ENCODE peak calls at places on chromosome 7, in six cellular contexts. One of them, this sample, is unnamed.

GRCh38 chr7:155988421-155988820 is 176.2 kb upstream of the SHH start:
- DNase-seq in cardiac muscle cell: no peak
- DNase-seq in transverse colon: peak; percentile 5
- DNase-seq in stomach: peak; percentile 22
- DNase-seq in ascending aorta: peak; percentile 52
- DNase-seq in HFF-Myc: no peak
- DNase-seq in this sample: no peak

GRCh38 chr7:15197359-15197977 is 294.9 kb upstream of the DGKB start:
- DNase-seq in transverse colon: no peak
- DNase-seq in ascending aorta: no peak
- DNase-seq in HFF-Myc: no peak
- DNase-seq in stomach: no peak
- DNase-seq in cardiac muscle cell: no peak
- DNase-seq in this sample: no peak

GRCh38 chr7:46283852-46284251 is 362.8 kb upstream of the IGFBP3 start:
- DNase-seq in cardiac muscle cell: no peak
- DNase-seq in HFF-Myc: no peak
- DNase-seq in ascending aorta: no peak
- DNase-seq in stomach: no peak
- DNase-seq in transverse colon: no peak
- DNase-seq in this sample: no peak

GRCh38 chr7:116258734-116259133 is 48.4 kb downstream of the TES start:
- DNase-seq in cardiac muscle cell: peak; percentile 78
- DNase-seq in ascending aorta: no peak
- DNase-seq in HFF-Myc: no peak
- DNase-seq in stomach: no peak
- DNase-seq in transverse colon: no peak
- DNase-seq in this sample: peak; percentile 49

GRCh38 chr7:77469927-77470326 is 53.8 kb upstream of the GSAP start:
- DNase-seq in HFF-Myc: no peak
- DNase-seq in transverse colon: no peak
- DNase-seq in cardiac muscle cell: no peak
- DNase-seq in ascending aorta: no peak
- DNase-seq in stomach: no peak
- DNase-seq in this sample: no peak

GRCh38 chr7:55363386-55364170 is 1.6 kb upstream of the LANCL2 start:
- DNase-seq in transverse colon: no peak
- DNase-seq in stomach: no peak
- DNase-seq in ascending aorta: no peak
- DNase-seq in HFF-Myc: no peak
- DNase-seq in cardiac muscle cell: no peak
- DNase-seq in this sample: no peak

GRCh38 chr7:1354661-1355567 is 104.4 kb downstream of the MICALL2 start:
- DNase-seq in HFF-Myc: no peak
- DNase-seq in ascending aorta: no peak
- DNase-seq in transverse colon: no peak
- DNase-seq in cardiac muscle cell: no peak
- DNase-seq in stomach: no peak
- DNase-seq in this sample: no peak

GRCh38 chr7:156160811-156161210 is 348.5 kb upstream of the SHH start:
- DNase-seq in HFF-Myc: no peak
- DNase-seq in transverse colon: peak; percentile 25
- DNase-seq in ascending aorta: no peak
- DNase-seq in cardiac muscle cell: no peak
- DNase-seq in stomach: peak; percentile 49
- DNase-seq in this sample: no peak

GRCh38 chr7:131547589-131547988 is 8.8 kb downstream of the PODXL start:
- DNase-seq in cardiac muscle cell: no peak
- DNase-seq in stomach: no peak
- DNase-seq in ascending aorta: no peak
- DNase-seq in transverse colon: no peak
- DNase-seq in HFF-Myc: no peak
- DNase-seq in this sample: no peak

GRCh38 chr7:131544449-131545425 is 11.7 kb downstream of the PODXL start:
- DNase-seq in transverse colon: no peak
- DNase-seq in HFF-Myc: no peak
- DNase-seq in ascending aorta: no peak
- DNase-seq in stomach: no peak
- DNase-seq in cardiac muscle cell: peak; percentile 35
- DNase-seq in this sample: peak; percentile 44

GRCh38 chr7:131548371-131548770 is 8.1 kb downstream of the PODXL start:
- DNase-seq in stomach: no peak
- DNase-seq in HFF-Myc: no peak
- DNase-seq in cardiac muscle cell: no peak
- DNase-seq in ascending aorta: no peak
- DNase-seq in transverse colon: no peak
- DNase-seq in this sample: no peak

GRCh38 chr7:131546126-131546525 is 10.3 kb downstream of the PODXL start:
- DNase-seq in HFF-Myc: no peak
- DNase-seq in transverse colon: peak; percentile 29
- DNase-seq in stomach: peak; percentile 53
- DNase-seq in ascending aorta: no peak
- DNase-seq in cardiac muscle cell: no peak
- DNase-seq in this sample: no peak

GRCh38 chr7:131546583-131547111 is 9.8 kb downstream of the PODXL start:
- DNase-seq in ascending aorta: no peak
- DNase-seq in stomach: no peak
- DNase-seq in cardiac muscle cell: no peak
- DNase-seq in transverse colon: no peak
- DNase-seq in HFF-Myc: no peak
- DNase-seq in this sample: peak; percentile 70
- TF ChIP-seq CTCF in ascending aorta: peak; percentile 15
- TF ChIP-seq CTCF in stomach: no peak
- TF ChIP-seq CTCF in cardiac muscle cell: peak; percentile 72
- TF ChIP-seq CTCF in transverse colon: peak; percentile 47
- TF ChIP-seq CTCF in HFF-Myc: peak; percentile 96
- TF ChIP-seq CTCF in this sample: peak; percentile 79

DNA sequence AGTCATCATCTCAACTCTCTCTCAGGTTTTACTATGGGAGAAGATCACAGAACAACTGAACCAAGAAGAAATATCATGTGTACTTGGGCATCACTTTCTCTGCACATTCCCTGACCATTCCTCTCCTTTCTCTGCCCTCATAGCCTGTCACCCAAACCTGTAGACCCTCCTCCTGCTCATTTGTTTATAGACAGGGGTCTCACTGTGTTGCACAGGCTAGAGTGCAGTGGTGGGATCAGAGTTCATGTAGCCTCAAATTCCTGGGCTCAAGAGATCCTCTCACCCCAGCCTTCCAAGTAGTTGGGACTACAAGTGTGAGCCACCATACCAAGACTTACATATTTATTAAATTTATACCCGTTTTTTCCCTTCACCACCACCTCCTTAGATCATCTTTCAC is 260.8 kb upstream of the SLC26A5 start:
- DNase-seq in cardiac muscle cell: no peak
- DNase-seq in HFF-Myc: no peak
- DNase-seq in stomach: no peak
- DNase-seq in transverse colon: no peak
- DNase-seq in ascending aorta: no peak
- DNase-seq in this sample: no peak
- TF ChIP-seq CTCF in cardiac muscle cell: no peak
- TF ChIP-seq CTCF in HFF-Myc: no peak
- TF ChIP-seq CTCF in stomach: no peak
- TF ChIP-seq CTCF in transverse colon: no peak
- TF ChIP-seq CTCF in ascending aorta: no peak
- TF ChIP-seq CTCF in this sample: no peak

GRCh38 chr7:121605297-121605640 is 209.2 kb upstream of the FAM3C start:
- DNase-seq in transverse colon: no peak
- DNase-seq in cardiac muscle cell: peak; percentile 49
- DNase-seq in stomach: no peak
- DNase-seq in ascending aorta: no peak
- DNase-seq in HFF-Myc: no peak
- DNase-seq in this sample: no peak
- TF ChIP-seq CTCF in transverse colon: peak; percentile 14
- TF ChIP-seq CTCF in cardiac muscle cell: peak; percentile 32
- TF ChIP-seq CTCF in stomach: no peak
- TF ChIP-seq CTCF in ascending aorta: no peak
- TF ChIP-seq CTCF in HFF-Myc: no peak
- TF ChIP-seq CTCF in this sample: no peak

DNA sequence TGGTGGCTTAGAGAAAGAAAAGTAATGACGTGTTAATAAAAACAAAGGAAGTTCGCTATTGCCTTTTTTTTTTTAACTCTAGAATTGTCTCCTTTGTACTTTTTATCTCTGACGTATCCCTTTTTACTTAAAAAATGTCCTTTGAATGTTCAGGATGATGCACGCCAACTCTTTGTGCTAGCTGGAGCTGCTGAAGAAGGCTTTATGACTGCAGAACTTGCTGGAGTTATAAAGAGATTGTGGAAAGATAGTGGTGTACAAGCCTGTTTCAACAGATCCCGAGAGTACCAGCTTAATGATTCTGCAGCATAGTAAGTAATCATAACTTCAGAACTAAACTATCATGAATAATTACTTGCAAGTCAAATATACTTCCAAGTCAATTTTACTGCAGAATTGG is 64.4 kb downstream of the GNAI1 start:
- DNase-seq in cardiac muscle cell: no peak
- DNase-seq in stomach: no peak
- DNase-seq in HFF-Myc: no peak
- DNase-seq in ascending aorta: no peak
- DNase-seq in transverse colon: no peak
- DNase-seq in this sample: no peak
- TF ChIP-seq CTCF in cardiac muscle cell: no peak
- TF ChIP-seq CTCF in stomach: no peak
- TF ChIP-seq CTCF in HFF-Myc: no peak
- TF ChIP-seq CTCF in ascending aorta: no peak
- TF ChIP-seq CTCF in transverse colon: no peak
- TF ChIP-seq CTCF in this sample: no peak

GRCh38 chr7:106112972-106113421 is 885 bp upstream of the SYPL1 start:
- DNase-seq in cardiac muscle cell: no peak
- DNase-seq in transverse colon: no peak
- DNase-seq in ascending aorta: no peak
- DNase-seq in stomach: no peak
- DNase-seq in HFF-Myc: no peak
- DNase-seq in this sample: no peak

GRCh38 chr7:106117767-106118544 is 5.8 kb upstream of the SYPL1 start:
- DNase-seq in HFF-Myc: no peak
- DNase-seq in ascending aorta: no peak
- DNase-seq in stomach: no peak
- DNase-seq in cardiac muscle cell: no peak
- DNase-seq in transverse colon: no peak
- DNase-seq in this sample: no peak

GRCh38 chr7:106114735-106115383 is 2.7 kb upstream of the SYPL1 start:
- DNase-seq in stomach: peak; percentile 29
- DNase-seq in ascending aorta: no peak
- DNase-seq in transverse colon: peak; percentile 13
- DNase-seq in cardiac muscle cell: no peak
- DNase-seq in HFF-Myc: no peak
- DNase-seq in this sample: no peak

GRCh38 chr7:106119719-106120118 is 7.6 kb upstream of the SYPL1 start:
- DNase-seq in HFF-Myc: no peak
- DNase-seq in stomach: no peak
- DNase-seq in cardiac muscle cell: no peak
- DNase-seq in ascending aorta: no peak
- DNase-seq in transverse colon: no peak
- DNase-seq in this sample: no peak

GRCh38 chr7:106116162-106116704 is 4.1 kb upstream of the SYPL1 start:
- DNase-seq in stomach: no peak
- DNase-seq in ascending aorta: no peak
- DNase-seq in cardiac muscle cell: no peak
- DNase-seq in transverse colon: no peak
- DNase-seq in HFF-Myc: no peak
- DNase-seq in this sample: no peak
- TF ChIP-seq CTCF in stomach: no peak
- TF ChIP-seq CTCF in ascending aorta: no peak
- TF ChIP-seq CTCF in cardiac muscle cell: no peak
- TF ChIP-seq CTCF in transverse colon: no peak
- TF ChIP-seq CTCF in HFF-Myc: no peak
- TF ChIP-seq CTCF in this sample: no peak

DNA sequence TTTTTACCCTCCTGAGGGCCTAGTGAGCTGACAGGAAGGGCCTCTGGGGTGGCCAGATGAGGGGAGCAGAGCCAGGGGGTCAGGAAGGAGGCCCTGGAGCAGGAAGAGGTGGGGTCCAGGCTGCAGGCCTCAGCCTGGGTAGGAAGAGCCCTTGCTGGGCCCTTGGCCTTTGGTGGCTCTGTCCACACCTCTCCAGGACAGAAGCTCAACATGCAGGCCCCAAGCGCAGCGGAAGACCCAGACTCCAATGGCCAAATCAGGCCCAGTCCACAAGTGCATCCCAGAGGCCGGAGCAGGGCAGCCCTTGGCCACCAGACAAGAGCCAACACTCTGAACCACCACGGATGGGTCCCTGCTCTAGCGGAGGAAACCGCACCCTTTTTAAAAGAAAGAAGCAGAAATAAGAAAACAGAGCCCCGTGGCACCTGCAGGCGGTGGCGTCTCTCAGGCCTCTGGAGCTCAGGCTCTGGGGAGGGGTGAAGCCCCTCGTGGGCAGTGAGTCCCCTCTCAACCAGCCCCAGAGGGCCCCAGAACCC is 52.8 kb downstream of the FOXL3 start:
- DNase-seq in cardiac muscle cell: no peak
- DNase-seq in HFF-Myc: no peak
- DNase-seq in stomach: no peak
- DNase-seq in ascending aorta: no peak
- DNase-seq in transverse colon: no peak
- DNase-seq in this sample: no peak
- TF ChIP-seq CTCF in cardiac muscle cell: no peak
- TF ChIP-seq CTCF in HFF-Myc: no peak
- TF ChIP-seq CTCF in stomach: no peak
- TF ChIP-seq CTCF in ascending aorta: no peak
- TF ChIP-seq CTCF in transverse colon: no peak
- TF ChIP-seq CTCF in this sample: no peak

GRCh38 chr7:100400656-100401055 is 27.4 kb downstream of the PILRA start:
- DNase-seq in stomach: no peak
- DNase-seq in HFF-Myc: no peak
- DNase-seq in cardiac muscle cell: no peak
- DNase-seq in transverse colon: no peak
- DNase-seq in ascending aorta: peak; percentile 37
- DNase-seq in this sample: peak; percentile 56
- TF ChIP-seq CTCF in stomach: no peak
- TF ChIP-seq CTCF in HFF-Myc: peak; percentile 24
- TF ChIP-seq CTCF in cardiac muscle cell: peak; percentile 12
- TF ChIP-seq CTCF in transverse colon: no peak
- TF ChIP-seq CTCF in ascending aorta: no peak
- TF ChIP-seq CTCF in this sample: no peak

GRCh38 chr7:22295402-22296264 is 61.3 kb downstream of the RAPGEF5 start:
- DNase-seq in HFF-Myc: no peak
- DNase-seq in stomach: no peak
- DNase-seq in ascending aorta: no peak
- DNase-seq in cardiac muscle cell: peak; percentile 8
- DNase-seq in transverse colon: no peak
- DNase-seq in this sample: no peak
- TF ChIP-seq CTCF in HFF-Myc: no peak
- TF ChIP-seq CTCF in stomach: no peak
- TF ChIP-seq CTCF in ascending aorta: no peak
- TF ChIP-seq CTCF in cardiac muscle cell: no peak
- TF ChIP-seq CTCF in transverse colon: no peak
- TF ChIP-seq CTCF in this sample: no peak